ENCODE peak calls at places on chromosomes 2 and 18, in seven cellular contexts. K, X, N, W, E, G and A are unnamed samples.

GRCh38 chr2:59167514-59167913 is 926.4 kb upstream of the FANCL start:
- DNase-seq in N (no peak), E (no peak), G (no peak), X (no peak), W (no peak), K (no peak), A (no peak)

GRCh38 chr2:235856151-235856819 is 311.9 kb downstream of the GBX2 start:
- DNase-seq in X (no peak), G (no peak), W (no peak), N (peak; percentile 6), E (no peak), K (peak; percentile 73), A (no peak)

GRCh38 chr2:236180831-236181453 is 12.8 kb upstream of the GBX2 start:
- DNase-seq in G (peak; percentile 60), E (no peak), K (peak; percentile 65), N (peak; percentile 70), W (peak; percentile 72), X (peak; percentile 63), A (peak; percentile 84)

GRCh38 chr18:63409301-63409700 is 13.0 kb downstream of the VPS4B start:
- DNase-seq in E (no peak), X (no peak), N (peak; percentile 15), W (no peak), K (peak; percentile 63), G (no peak), A (no peak)

GRCh38 chr2:12613137-12613912 is 103.4 kb upstream of the TRIB2 start:
- DNase-seq in E (no peak), K (no peak), W (no peak), N (no peak), G (no peak), X (no peak), A (no peak)

GRCh38 chr18:31149351-31149750 is 13.3 kb downstream of the DSC1 start:
- DNase-seq in N (no peak), E (no peak), W (no peak), X (no peak), K (no peak), G (no peak), A (no peak)

GRCh38 chr2:220090050-220090449 is 462.6 kb downstream of the SLC4A3 start:
- DNase-seq in G (no peak), X (no peak), W (no peak), N (no peak), K (no peak), E (no peak), A (peak; percentile 28)

GRCh38 chr2:240591226-240591625 is 4.7 kb downstream of the CAPN10 start:
- DNase-seq in E (no peak), G (no peak), W (no peak), X (no peak), K (peak; percentile 51), N (no peak), A (no peak)

GRCh38 chr18:72329533-72329932 is 214.6 kb downstream of the CBLN2 start:
- DNase-seq in N (no peak), E (no peak), X (no peak), G (no peak), W (no peak), K (no peak), A (no peak)

GRCh38 chr18:72324677-72325076 is 219.5 kb downstream of the CBLN2 start:
- DNase-seq in X (no peak), N (no peak), G (no peak), W (no peak), K (no peak), E (no peak), A (no peak)

DNA sequence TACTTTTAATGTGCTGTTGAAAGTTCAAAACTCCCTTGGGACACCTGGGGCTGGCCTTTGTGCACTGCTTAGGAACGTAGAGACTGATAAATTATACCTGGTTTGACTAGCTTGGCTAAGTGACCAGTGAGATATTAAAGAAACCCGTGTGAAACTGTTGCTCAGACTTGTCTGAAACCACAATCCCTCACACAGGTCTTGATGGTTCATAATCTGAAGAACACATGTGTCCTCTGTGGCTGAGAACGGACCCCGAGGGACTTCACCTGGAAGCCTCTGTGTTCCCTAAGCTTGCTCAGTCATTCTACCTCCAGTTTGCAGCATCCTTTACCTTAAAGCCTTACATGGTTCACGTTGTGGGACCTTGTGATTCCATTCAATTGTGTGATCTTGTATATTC is 218.8 kb downstream of the CBLN2 start:
- DNase-seq in X (no peak), W (no peak), K (no peak), G (no peak), N (no peak), E (no peak), A (no peak)
- H3K18ac ChIP-seq in X (no peak overlapping the region), W (no peak overlapping the region), K (no peak overlapping the region), G (no peak overlapping the region), N (no peak overlapping the region), E (no peak overlapping the region), A (no peak overlapping the region)

DNA sequence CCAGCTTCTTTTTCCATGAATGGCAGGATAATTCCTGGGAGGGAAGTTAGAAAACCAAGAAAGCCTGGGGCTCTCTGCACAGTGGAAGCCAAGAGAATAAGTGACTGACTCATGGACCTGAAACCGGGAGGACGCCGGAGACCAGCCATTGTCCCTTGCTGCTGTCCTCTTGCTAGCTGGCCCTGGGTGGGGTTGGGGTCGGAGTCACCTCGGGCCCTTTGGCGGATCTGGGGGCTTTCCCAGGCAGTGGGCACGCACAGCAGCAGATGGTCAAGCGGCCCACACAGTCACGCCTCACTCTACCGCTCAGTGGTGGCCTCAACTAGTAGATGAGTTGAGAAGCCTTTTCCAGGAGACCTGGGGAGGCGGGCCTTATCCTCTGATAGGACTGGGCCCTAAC is 15.6 kb downstream of the EFHD1 start:
- DNase-seq in G (no peak), E (no peak), N (no peak), K (no peak), W (no peak), X (no peak), A (no peak)
- H3K18ac ChIP-seq in G (no peak overlapping the region), E (no peak overlapping the region), N (no peak overlapping the region), K (no peak overlapping the region), W (no peak overlapping the region), X (no peak overlapping the region), A (no peak overlapping the region)

GRCh38 chr2:47029737-47030524 is 114.3 kb upstream of the MCFD2 start:
- DNase-seq in G (no peak), X (no peak), N (peak; percentile 61), W (no peak), E (no peak), K (peak; percentile 52), A (no peak)
- H3K18ac ChIP-seq in G (no peak overlapping the region), X (no peak overlapping the region), N (no peak overlapping the region), W (no peak overlapping the region), E (no peak overlapping the region), K (no peak overlapping the region), A (no peak overlapping the region)

GRCh38 chr2:72627059-72627458 is 198.8 kb downstream of the EXOC6B start:
- DNase-seq in X (no peak), G (no peak), E (no peak), N (no peak), W (no peak), K (no peak), A (no peak)
- H3K18ac ChIP-seq in X (no peak overlapping the region), G (no peak overlapping the region), E (no peak overlapping the region), N (no peak overlapping the region), W (no peak overlapping the region), K (no peak overlapping the region), A (no peak overlapping the region)

GRCh38 chr18:59039449-59039848 is 100.2 kb upstream of the SEC11C start:
- DNase-seq in E (no peak), G (no peak), K (no peak), N (no peak), W (no peak), X (no peak), A (no peak)
- H3K18ac ChIP-seq in E (no peak overlapping the region), G (no peak overlapping the region), K (no peak overlapping the region), N (no peak overlapping the region), W (no peak overlapping the region), X (no peak overlapping the region), A (no peak overlapping the region)

GRCh38 chr2:139526781-139527180 is 746.6 kb upstream of the NXPH2 start:
- DNase-seq in X (no peak), E (no peak), G (no peak), K (no peak), N (no peak), W (no peak), A (no peak)
- H3K18ac ChIP-seq in X (no peak overlapping the region), E (no peak overlapping the region), G (no peak overlapping the region), K (no peak overlapping the region), N (no peak overlapping the region), W (no peak overlapping the region), A (no peak overlapping the region)

GRCh38 chr2:158989165-158989564 is 20.7 kb downstream of the TANC1 start:
- DNase-seq in N (no peak), E (no peak), W (no peak), X (no peak), K (no peak), G (no peak), A (peak; percentile 30)

GRCh38 chr2:158990397-158991209 is 22.2 kb downstream of the TANC1 start:
- DNase-seq in N (peak; percentile 79), W (no peak), G (peak; percentile 80), E (no peak), K (peak; percentile 95), X (no peak), A (peak; percentile 98)

GRCh38 chr2:158984554-158985207 is 16.2 kb downstream of the TANC1 start:
- DNase-seq in G (no peak), N (no peak), K (peak; percentile 25), E (no peak), W (no peak), X (no peak), A (peak; percentile 51)

GRCh38 chr2:158993030-158993429 is 24.6 kb downstream of the TANC1 start:
- DNase-seq in X (no peak), E (no peak), W (no peak), N (no peak), K (no peak), G (no peak), A (no peak)

GRCh38 chr2:158988501-158988900 is 20.1 kb downstream of the TANC1 start:
- DNase-seq in X (no peak), E (no peak), N (no peak), G (no peak), K (no peak), W (no peak), A (peak; percentile 23)
- H3K18ac ChIP-seq in X (no peak overlapping the region), E (no peak overlapping the region), N (no peak overlapping the region), G (no peak overlapping the region), K (no peak overlapping the region), W (no peak overlapping the region), A (peak overlapping the region; percentile 6)

GRCh38 chr2:211879323-211879722 is 659.3 kb downstream of the ERBB4 start:
- DNase-seq in K (peak; percentile 12), G (no peak), N (peak; percentile 31), E (no peak), X (no peak), W (no peak), A (peak; percentile 6)
- H3K18ac ChIP-seq in K (no peak overlapping the region), G (no peak overlapping the region), N (no peak overlapping the region), E (no peak overlapping the region), X (no peak overlapping the region), W (no peak overlapping the region), A (no peak overlapping the region)